ENCODE peak calls at places on chromosomes 3 and 15, in nine cellular contexts. Y, C, U, L, R, J, H, T and P are unnamed samples.

GRCh38 chr3:27657871-27658270 is 64.3 kb downstream of the EOMES start:
- DNase-seq in R (no peak), L (no peak), T (no peak), H (no peak), Y (no peak), C (no peak), J (no peak), U (no peak), P (no peak)

GRCh38 chr3:31753050-31753425 is 220.3 kb downstream of the STT3B start:
- DNase-seq in U (no peak), R (no peak), C (no peak), L (no peak), T (no peak), J (no peak), Y (no peak), H (no peak), P (no peak)

GRCh38 chr15:42490246-42490742 is 647 bp downstream of the ZNF106 start:
- DNase-seq in Y (no peak), U (no peak), R (no peak), J (no peak), H (peak; percentile 4), T (peak; percentile 30), L (no peak), C (no peak), P (no peak)

GRCh38 chr15:63233667-63234419 is 43.6 kb upstream of the APH1B start:
- DNase-seq in T (peak; percentile 34), U (no peak), R (no peak), C (no peak), L (no peak), H (peak; percentile 87), Y (no peak), J (no peak), P (no peak)

GRCh38 chr15:81273855-81274254 is 50.1 kb downstream of the STARD5 start:
- DNase-seq in T (no peak), Y (no peak), L (no peak), C (no peak), R (no peak), U (no peak), J (no peak), H (no peak), P (peak; percentile 81)

GRCh38 chr3:21830541-21830940 is 79.5 kb upstream of the ZNF385D start:
- DNase-seq in L (no peak), U (no peak), Y (no peak), C (no peak), J (no peak), T (no peak), R (no peak), H (no peak), P (no peak)

GRCh38 chr3:72120806-72121778 is 336.1 kb upstream of the PROK2 start:
- DNase-seq in R (no peak), Y (no peak), L (no peak), U (no peak), J (no peak), T (no peak), C (no peak), H (no peak), P (no peak)

GRCh38 chr3:73695841-73696240 is 71.1 kb upstream of the PDZRN3 start:
- DNase-seq in L (no peak), H (no peak), T (no peak), Y (no peak), R (no peak), C (no peak), U (no peak), J (no peak), P (no peak)

GRCh38 chr3:5226783-5227182 is 39.3 kb downstream of the EDEM1 start:
- DNase-seq in L (no peak), R (no peak), H (peak; percentile 47), Y (no peak), U (peak; percentile 3), J (no peak), T (no peak), C (no peak), P (no peak)

GRCh38 chr3:184523825-184524615 is 37.6 kb upstream of the EPHB3 start:
- DNase-seq in C (no peak), H (peak; percentile 67), Y (no peak), U (peak; percentile 68), L (no peak), J (no peak), R (no peak), T (no peak), P (no peak)

GRCh38 chr15:71093089-71094024 is 21.9 kb upstream of the THSD4 start:
- DNase-seq in U (peak; percentile 74), T (no peak), R (peak; percentile 58), H (peak; percentile 82), Y (peak; percentile 72), C (no peak), J (no peak), L (no peak), P (no peak)

GRCh38 chr3:119380697-119381096 is 82.7 kb downstream of the TMEM39A start:
- DNase-seq in L (no peak), T (peak; percentile 48), J (no peak), U (peak; percentile 7), H (peak; percentile 11), Y (no peak), R (peak; percentile 63), C (no peak), P (no peak)

GRCh38 chr15:101590785-101591184 is 61.4 kb downstream of the TM2D3 start:
- DNase-seq in U (no peak), J (no peak), R (no peak), C (no peak), H (no peak), T (no peak), Y (no peak), L (no peak), P (no peak)

GRCh38 chr15:64324513-64324912 is 31.5 kb downstream of the CSNK1G1 start:
- DNase-seq in J (no peak), L (no peak), T (no peak), U (no peak), H (peak; percentile 73), Y (no peak), R (no peak), C (no peak), P (no peak)

GRCh38 chr3:44914936-44915335 is 40.5 kb downstream of the TGM4 start:
- DNase-seq in C (no peak), T (peak; percentile 50), L (no peak), J (no peak), R (no peak), Y (no peak), H (no peak), U (no peak), P (no peak)

GRCh38 chr3:48562367-48563095 is 1.1 kb downstream of the UCN2 start:
- DNase-seq in H (no peak), R (no peak), L (no peak), C (no peak), Y (no peak), J (no peak), U (no peak), T (no peak), P (no peak)

GRCh38 chr15:64466408-64467116 is 6.2 kb downstream of the ZNF609 start:
- DNase-seq in C (no peak), R (no peak), J (no peak), T (no peak), Y (no peak), U (no peak), L (no peak), H (no peak), P (no peak)

GRCh38 chr3:102979682-102980378 is 545.0 kb downstream of the ZPLD1 start:
- DNase-seq in C (peak; percentile 72), H (peak; percentile 84), T (peak; percentile 57), J (no peak), R (peak; percentile 81), U (peak; percentile 89), Y (peak; percentile 29), L (peak; percentile 67), P (no peak)

GRCh38 chr3:43522702-43523362 is 99.0 kb downstream of the ANO10 start:
- DNase-seq in H (peak; percentile 73), U (no peak), C (no peak), R (no peak), L (no peak), Y (no peak), T (no peak), J (no peak), P (no peak)

GRCh38 chr15:31016446-31016915 is 25.1 kb upstream of the MTMR10 start:
- DNase-seq in L (no peak), C (no peak), H (peak; percentile 83), U (no peak), J (no peak), T (no peak), R (no peak), Y (no peak), P (no peak)

GRCh38 chr15:23564798-23565394 is 578 bp upstream of the MKRN3 start:
- DNase-seq in T (no peak), H (no peak), Y (no peak), U (no peak), L (no peak), J (no peak), R (no peak), C (no peak), P (no peak)
- H3K9me3 ChIP-seq in T (no peaks in the 10 kb centered on the region), H (peaks cover 15% of the 10 kb centered on the region), Y (peaks cover 14% of the 10 kb centered on the region), U (no peaks in the 10 kb centered on the region), L (no peaks in the 10 kb centered on the region), J (no peaks in the 10 kb centered on the region), R (no peaks in the 10 kb centered on the region), C (no peaks in the 10 kb centered on the region), P (no peaks in the 10 kb centered on the region)

DNA sequence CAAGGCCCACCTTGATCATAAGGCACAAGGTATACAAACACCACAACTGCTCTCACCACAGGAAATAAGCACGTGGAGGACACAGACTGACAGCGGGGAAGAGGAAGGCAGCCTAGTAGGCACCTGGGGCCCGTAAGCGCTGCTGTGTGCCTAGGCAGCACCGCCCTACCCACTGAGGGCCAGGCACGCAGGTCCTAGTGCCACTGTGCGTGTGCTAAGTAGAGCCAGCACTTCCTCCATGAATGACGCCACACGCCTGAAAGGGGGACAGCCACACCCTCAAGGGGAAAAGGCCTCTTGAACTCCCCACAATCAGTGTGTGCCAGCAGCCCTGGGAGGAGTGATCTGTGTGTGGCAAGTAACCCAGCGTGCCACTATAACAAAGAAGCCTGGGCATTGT is 73.0 kb downstream of the ATP1B3 start:
- DNase-seq in U (no peak), Y (no peak), J (no peak), H (no peak), C (no peak), T (peak; percentile 15), L (no peak), R (no peak), P (no peak)
- TF ChIP-seq POLR2A in U (no peak), Y (no peak), J (no peak), H (no peak), C (no peak), T (no peak), L (no peak), R (no peak), P (no peak)

DNA sequence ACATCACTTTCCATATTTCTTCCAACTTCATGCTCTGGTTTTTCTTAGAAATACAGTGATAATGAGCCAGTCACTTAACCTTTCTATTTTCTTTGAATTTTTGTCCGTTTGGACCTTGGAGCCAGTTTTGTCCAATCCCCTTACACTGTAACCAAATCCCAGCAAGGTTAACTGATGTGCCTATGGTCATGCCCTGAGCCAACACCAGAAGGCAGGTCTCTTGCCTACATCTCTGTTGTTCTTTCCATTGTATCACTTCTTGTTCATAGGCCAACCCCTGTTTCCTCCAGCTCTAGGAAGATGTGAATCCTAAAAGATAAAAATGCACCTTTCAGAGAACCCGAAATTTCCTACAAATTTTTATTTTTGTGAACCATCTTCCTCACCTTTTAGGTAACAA is 122.7 kb downstream of the CMSS1 start:
- DNase-seq in R (no peak), U (no peak), C (no peak), Y (no peak), J (no peak), L (no peak), H (no peak), T (no peak), P (no peak)
- H3K4me1 ChIP-seq in R (peaks cover 3% of the 10 kb centered on the region), U (peaks cover 6% of the 10 kb centered on the region), C (peaks cover 11% of the 10 kb centered on the region), Y (peaks cover 34% of the 10 kb centered on the region), J (no peaks in the 10 kb centered on the region), L (no peaks in the 10 kb centered on the region), H (peaks cover 25% of the 10 kb centered on the region), T (peaks cover 10% of the 10 kb centered on the region), P (peaks cover 5% of the 10 kb centered on the region)

GRCh38 chr3:187136347-187136746 is 2.9 kb downstream of the RPL39L start:
- DNase-seq in C (no peak), H (no peak), U (no peak), R (no peak), Y (no peak), T (no peak), J (no peak), L (no peak), P (no peak)
- H3K9me3 ChIP-seq in C (no peaks in the 10 kb centered on the region), H (no peaks in the 10 kb centered on the region), U (no peaks in the 10 kb centered on the region), R (no peaks in the 10 kb centered on the region), Y (no peaks in the 10 kb centered on the region), T (no peaks in the 10 kb centered on the region), J (no peaks in the 10 kb centered on the region), L (no peaks in the 10 kb centered on the region), P (no peaks in the 10 kb centered on the region)